ENCODE peak calls at places on chromosomes 6 and 20, in six cellular contexts. Q is sigmoid colon; W is AML-193; P is A549; X is aorta; H is effector CD8-positive, alpha-beta T cell. D is an unnamed sample.

GRCh38 chr6:11198663-11199603 is 33.5 kb downstream of the NEDD9 start:
- DNase-seq in H (no peak), P (no peak), X (no peak), W (no peak), Q (no peak), D (peak)

GRCh38 chr20:1663917-1664316 is 6.3 kb upstream of the SIRPG start:
- DNase-seq in Q (no peak), W (peak), X (no peak), H (no peak), P (no peak), D (no peak)

GRCh38 chr6:42729731-42730130 is 7.3 kb upstream of the PRPH2 start:
- DNase-seq in P (peak), X (no peak), W (no peak), Q (no peak), H (no peak), D (no peak)

GRCh38 chr6:52834481-52834880 is 6.1 kb downstream of the GSTA5 start:
- DNase-seq in Q (no peak), W (no peak), H (no peak), X (no peak), P (no peak), D (no peak)

GRCh38 chr20:35174458-35175216 is 2.8 kb downstream of the PROCR start:
- DNase-seq in W (no peak), X (no peak), Q (no peak), H (no peak), P (peak), D (no peak)

GRCh38 chr6:19492631-19493030 is 344.5 kb upstream of the ID4 start:
- DNase-seq in H (no peak), P (no peak), X (no peak), W (no peak), Q (no peak), D (no peak)

GRCh38 chr6:12875061-12875460 is 158.5 kb downstream of the PHACTR1 start:
- DNase-seq in H (no peak), Q (no peak), X (no peak), P (no peak), W (no peak), D (no peak)

GRCh38 chr6:28220164-28221133 is 4.6 kb upstream of the ZSCAN9 start:
- DNase-seq in P (no peak), X (no peak), W (peak), Q (no peak), H (no peak), D (no peak)

GRCh38 chr6:71446084-71446869 is 157.7 kb downstream of the OGFRL1 start:
- DNase-seq in W (no peak), H (no peak), X (no peak), P (no peak), Q (no peak), D (no peak)

GRCh38 chr6:30725713-30726505 is 5.8 kb downstream of the TUBB start:
- DNase-seq in W (no peak), X (no peak), Q (no peak), P (peak), H (no peak), D (no peak)

GRCh38 chr20:17059465-17059864 is 167.4 kb upstream of the PCSK2 start:
- DNase-seq in H (no peak), X (no peak), P (peak), Q (no peak), W (no peak), D (no peak)

GRCh38 chr6:106458021-106458986 is 97.8 kb downstream of the CRYBG1 start:
- DNase-seq in X (no peak), P (no peak), H (no peak), W (no peak), Q (no peak), D (no peak)

GRCh38 chr20:53565254-53565653 is 28.4 kb downstream of the ZNF217 start:
- DNase-seq in W (no peak), X (no peak), Q (no peak), H (no peak), P (no peak), D (no peak)

GRCh38 chr6:143059616-143060353 is 904 bp upstream of the AIG1 start:
- DNase-seq in P (peak), Q (no peak), H (no peak), W (peak), X (no peak), D (peak)

GRCh38 chr20:59994697-59995122 is 36.5 kb downstream of the CDH26 start:
- DNase-seq in P (peak), Q (no peak), X (no peak), W (no peak), H (no peak), D (no peak)

GRCh38 chr6:53795702-53796450 is 1.1 kb downstream of the LRRC1 start:
- DNase-seq in X (peak), Q (peak), H (peak), W (peak), P (no peak), D (no peak)

GRCh38 chr6:135052939-135053338 is 1.7 kb downstream of the HBS1L start:
- DNase-seq in Q (no peak), H (no peak), X (no peak), W (no peak), P (no peak), D (no peak)

D was measured in GF-D8.